ENCODE peak calls at places on chromosome 16, in seven cellular contexts. U, Y, D, E, V, B and C are unnamed samples.

GRCh38 chr16:52629296-52629695 is 82.4 kb upstream of the TOX3 start:
- DNase-seq in E (no peak), D (peak; percentile 8), U (no peak), V (no peak), Y (no peak), B (no peak), C (no peak)

GRCh38 chr16:57930533-57930932 is 40.4 kb downstream of the CNGB1 start:
- DNase-seq in Y (no peak), U (no peak), E (no peak), B (no peak), D (no peak), V (no peak), C (no peak)

GRCh38 chr16:81071816-81072215 is 5.2 kb downstream of the C16orf46 start:
- DNase-seq in V (no peak), Y (no peak), U (no peak), D (no peak), E (no peak), B (no peak), C (no peak)

GRCh38 chr16:28924762-28925385 is at the start of gene RABEP2:
- DNase-seq in Y (peak; percentile 90), E (peak; percentile 85), V (peak; percentile 90), U (peak; percentile 91), D (peak; percentile 99), B (peak; percentile 61), C (peak; percentile 94)

GRCh38 chr16:72542103-72542502 is 370.1 kb upstream of the PMFBP1 start:
- DNase-seq in V (no peak), Y (no peak), U (no peak), E (no peak), D (no peak), B (no peak), C (no peak)

GRCh38 chr16:56812884-56813283 is 52.1 kb upstream of the SLC12A3 start:
- DNase-seq in B (no peak), E (peak; percentile 50), D (no peak), V (no peak), U (peak; percentile 54), Y (peak; percentile 63), C (no peak)

GRCh38 chr16:53912155-53912554 is 208.2 kb downstream of the FTO start:
- DNase-seq in D (peak; percentile 52), Y (peak; percentile 69), U (no peak), V (no peak), B (no peak), E (no peak), C (peak; percentile 53)

GRCh38 chr16:8721693-8722348 is 47.4 kb downstream of the ABAT start:
- DNase-seq in U (no peak), D (no peak), V (no peak), B (no peak), E (no peak), Y (no peak), C (no peak)

GRCh38 chr16:8430401-8430800 is 159.9 kb downstream of the TMEM114 start:
- DNase-seq in D (no peak), V (no peak), B (no peak), Y (no peak), U (no peak), E (no peak), C (no peak)

GRCh38 chr16:30011505-30012480 is 966 bp upstream of the DOC2A start:
- DNase-seq in U (no peak), Y (no peak), B (no peak), V (no peak), D (no peak), E (no peak), C (no peak)

GRCh38 chr16:22670044-22670536 is 143.9 kb upstream of the HS3ST2 start:
- DNase-seq in U (peak; percentile 15), Y (no peak), B (no peak), V (no peak), E (no peak), D (no peak), C (no peak)

GRCh38 chr16:12904041-12904671 is 2.8 kb downstream of the SHISA9 start:
- DNase-seq in D (no peak), U (no peak), E (no peak), Y (no peak), B (no peak), V (no peak), C (no peak)

GRCh38 chr16:6165330-6165984 is 1067.9 kb upstream of the EEF2KMT start:
- DNase-seq in Y (no peak), U (no peak), E (no peak), D (no peak), B (no peak), V (no peak), C (no peak)

GRCh38 chr16:29820730-29821662 is 734 bp downstream of the MVP start:
- DNase-seq in E (no peak), D (no peak), V (peak; percentile 63), Y (peak; percentile 23), U (no peak), B (no peak), C (peak; percentile 81)

GRCh38 chr16:84820771-84821170 is 986 bp downstream of the CRISPLD2 start:
- DNase-seq in U (no peak), Y (no peak), E (peak; percentile 23), B (no peak), D (no peak), V (no peak), C (no peak)
- H3K27ac ChIP-seq in U (no peak overlapping the region), Y (no peak overlapping the region), E (peak overlapping the region; percentile 55), B (no peak overlapping the region), D (peak overlapping the region; percentile 96), V (peak overlapping the region; percentile 94), C (no peak overlapping the region)

DNA sequence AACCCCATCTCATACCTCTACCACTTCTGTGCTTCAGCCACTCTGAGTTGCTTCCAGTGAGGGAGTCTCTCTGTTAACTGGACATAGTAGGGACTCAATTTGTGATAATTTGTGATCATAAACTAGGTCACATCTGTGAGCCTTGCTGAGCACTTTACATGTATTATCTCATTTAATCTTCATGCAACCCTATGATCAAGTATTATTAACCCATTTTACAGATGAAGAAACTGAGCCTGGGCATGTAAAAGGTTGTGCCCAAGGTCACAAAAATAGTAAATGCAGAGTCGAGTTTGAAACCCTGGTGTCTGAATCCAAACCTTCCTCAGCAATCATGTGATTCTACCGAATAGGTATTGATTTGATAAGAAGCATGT is 18.6 kb downstream of the PDP2 start:
- DNase-seq in B (no peak), Y (no peak), D (no peak), V (no peak), U (no peak), E (no peak), C (no peak)
- H3K4me1 ChIP-seq in B (peaks cover 49% of the 10 kb centered on the region), Y (peaks cover 28% of the 10 kb centered on the region), D (peaks cover 35% of the 10 kb centered on the region), V (peaks cover 4% of the 10 kb centered on the region), U (peaks cover 62% of the 10 kb centered on the region), E (peaks cover 28% of the 10 kb centered on the region), C (no peaks in the 10 kb centered on the region)

GRCh38 chr16:942436-943060 is 28.2 kb downstream of the LMF1 start:
- DNase-seq in B (no peak), U (no peak), Y (no peak), V (no peak), E (no peak), D (no peak), C (no peak)

GRCh38 chr16:939311-939710 is 31.5 kb downstream of the LMF1 start:
- DNase-seq in D (no peak), E (no peak), Y (no peak), V (no peak), U (no peak), B (no peak), C (no peak)

GRCh38 chr16:937723-938122 is 33.1 kb downstream of the LMF1 start:
- DNase-seq in B (no peak), E (no peak), V (no peak), D (no peak), Y (no peak), U (no peak), C (no peak)

GRCh38 chr16:938136-938535 is 32.6 kb downstream of the LMF1 start:
- DNase-seq in V (no peak), E (no peak), B (no peak), D (no peak), U (no peak), Y (no peak), C (no peak)

DNA sequence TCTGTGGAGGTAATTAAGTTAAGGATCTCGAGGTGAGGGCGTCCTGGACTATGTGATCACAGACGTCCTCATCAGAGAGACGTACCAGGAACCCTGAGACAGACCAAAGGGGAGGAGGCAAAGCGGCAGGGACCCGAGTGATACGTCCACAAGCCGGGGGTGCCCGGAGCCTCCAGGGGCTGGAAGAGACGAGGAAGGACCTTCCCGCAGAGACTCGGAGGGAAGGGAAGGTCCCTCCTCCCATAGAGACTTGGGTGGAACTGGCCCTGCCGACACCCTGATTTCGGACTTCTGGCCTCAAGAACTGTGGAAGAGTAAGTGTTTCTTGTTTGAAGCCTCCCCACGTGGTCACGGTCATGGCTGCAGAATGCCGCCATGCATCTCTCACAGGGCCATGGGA is 30.8 kb downstream of the LMF1 start:
- DNase-seq in B (no peak), U (no peak), V (no peak), D (no peak), E (no peak), Y (no peak), C (no peak)
- H3K27ac ChIP-seq in B (no peak overlapping the region), U (no peak overlapping the region), V (no peak overlapping the region), D (no peak overlapping the region), E (no peak overlapping the region), Y (no peak overlapping the region), C (no peak overlapping the region)

DNA sequence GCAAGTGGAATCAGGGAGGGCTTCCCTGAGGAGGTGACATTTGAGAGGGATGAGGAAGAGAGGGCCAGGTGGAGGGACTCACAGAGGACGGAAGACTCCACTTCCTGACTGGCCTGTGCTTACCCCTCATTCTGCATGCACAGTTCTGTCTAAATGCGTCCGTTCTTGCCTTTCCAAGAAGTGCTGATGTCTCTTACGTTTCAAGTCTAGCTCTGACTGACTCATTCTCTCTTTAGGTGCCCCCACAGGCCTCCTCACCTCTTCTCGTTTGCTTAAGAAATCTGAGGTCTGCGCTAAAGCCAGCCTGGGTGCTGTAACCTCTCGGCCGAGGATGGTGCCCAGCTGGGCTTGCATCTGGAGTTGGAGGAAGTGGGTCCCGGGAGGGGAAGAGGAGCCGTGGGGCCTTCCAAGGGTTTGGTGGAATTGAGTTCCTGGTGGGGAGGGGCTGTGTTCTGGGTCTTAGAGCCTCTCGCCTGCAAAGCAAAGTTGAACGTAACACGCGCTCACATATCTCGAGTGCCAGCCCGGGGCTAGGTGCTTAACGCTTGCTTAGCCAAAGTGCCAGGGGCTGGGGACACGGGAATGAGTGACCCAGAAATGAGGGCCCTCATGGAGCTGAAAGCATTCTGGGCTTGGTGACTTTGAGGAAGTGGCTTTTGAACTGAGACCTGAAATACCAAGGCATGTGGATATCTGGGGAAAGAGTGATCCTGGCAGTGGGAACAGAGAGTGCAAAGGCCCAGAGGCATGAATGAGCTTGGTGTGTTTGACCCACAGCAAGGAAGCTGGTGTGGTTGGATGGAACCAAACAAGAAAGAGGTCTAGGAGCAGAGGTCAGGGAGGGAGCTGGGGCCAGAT is 4.9 kb downstream of the IL4R start:
- DNase-seq in E (peak; percentile 60), V (peak; percentile 24), B (no peak), D (peak; percentile 38), U (peak; percentile 58), Y (peak; percentile 89), C (peak; percentile 40)
- H3K4me1 ChIP-seq in E (peaks cover 10% of the 10 kb centered on the region), V (peaks cover 18% of the 10 kb centered on the region), B (peaks cover 10% of the 10 kb centered on the region), D (peaks cover 34% of the 10 kb centered on the region), U (peaks cover 12% of the 10 kb centered on the region), Y (peaks cover 38% of the 10 kb centered on the region), C (peaks cover 82% of the 10 kb centered on the region)

DNA sequence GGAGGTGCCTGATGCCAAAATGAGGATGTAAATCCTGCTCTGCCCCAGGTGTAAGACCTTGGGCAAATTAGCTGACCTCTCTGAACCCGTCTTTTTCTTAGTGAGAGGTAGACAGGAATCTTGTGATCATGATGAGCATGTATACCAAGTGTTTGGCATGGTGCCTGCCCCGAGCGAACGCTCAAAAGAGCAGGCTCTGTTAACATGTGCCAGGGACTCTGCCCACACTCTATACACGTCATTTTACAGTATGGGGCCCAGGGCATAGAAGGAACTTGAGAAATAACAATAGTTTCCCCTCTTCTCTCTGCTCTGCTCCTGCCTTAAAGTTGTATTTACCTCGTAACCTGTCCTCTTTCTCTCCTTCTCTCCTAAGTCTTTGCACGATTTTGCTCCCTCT is 9.3 kb upstream of the MAF start:
- DNase-seq in U (no peak), D (no peak), B (no peak), Y (no peak), E (no peak), V (no peak), C (no peak)
- H3K27ac ChIP-seq in U (no peak overlapping the region), D (no peak overlapping the region), B (no peak overlapping the region), Y (no peak overlapping the region), E (no peak overlapping the region), V (no peak overlapping the region), C (no peak overlapping the region)